ENCODE peak calls at places on chromosomes 6 and 20, in seven cellular contexts. E, A, P, S, R, Q and C are unnamed samples.

GRCh38 chr20:53834044-53834442 is 236.4 kb downstream of the BCAS1 start:
- DNase-seq in P (no peak), R (no peak), A (no peak), S (peak), E (no peak), Q (no peak), C (no peak)

GRCh38 chr20:49865559-49865958 is 49.8 kb downstream of the SPATA2 start:
- DNase-seq in S (no peak), A (no peak), P (no peak), Q (peak), E (no peak), R (no peak), C (no peak)

GRCh38 chr6:143536866-143537691 is 25.6 kb upstream of the FUCA2 start:
- DNase-seq in P (peak), A (peak), R (peak), Q (no peak), E (peak), S (peak), C (peak)

GRCh38 chr20:61927193-61927825 is 138.4 kb downstream of the TAF4 start:
- DNase-seq in R (no peak), S (no peak), P (no peak), E (no peak), Q (no peak), A (no peak), C (no peak)

GRCh38 chr20:57432874-57433491 is 41.8 kb downstream of the RBM38 start:
- DNase-seq in P (peak), S (no peak), R (peak), E (no peak), A (peak), Q (no peak), C (peak)

GRCh38 chr20:62356948-62357667 is 10.0 kb downstream of the LAMA5 start:
- DNase-seq in A (peak), E (no peak), S (peak), R (no peak), Q (peak), P (no peak), C (no peak)

GRCh38 chr6:34056301-34056700 is 89.6 kb downstream of the GRM4 start:
- DNase-seq in E (no peak), A (peak), R (no peak), Q (peak), S (peak), P (no peak), C (peak)

GRCh38 chr20:33796263-33796906 is 14.8 kb upstream of the CHMP4B start:
- DNase-seq in E (no peak), S (peak), R (no peak), Q (no peak), A (no peak), P (no peak), C (no peak)

GRCh38 chr6:114284281-114284680 is 58.5 kb downstream of the HS3ST5 start:
- DNase-seq in Q (no peak), A (no peak), E (no peak), S (no peak), P (no peak), R (no peak), C (no peak)

GRCh38 chr6:16832027-16832688 is 70.9 kb upstream of the ATXN1 start:
- DNase-seq in A (no peak), E (no peak), P (no peak), R (no peak), Q (no peak), S (no peak), C (no peak)

GRCh38 chr6:34580707-34581560 is 24.8 kb upstream of the SPDEF start:
- DNase-seq in R (no peak), E (no peak), A (peak), Q (no peak), P (no peak), S (no peak), C (no peak)

GRCh38 chr6:3337521-3338350 is 79.0 kb downstream of the PSMG4 start:
- DNase-seq in R (no peak), A (no peak), P (no peak), Q (no peak), S (peak), E (peak), C (peak)

GRCh38 chr20:20076297-20077065 is 24.1 kb downstream of the CFAP61 start:
- DNase-seq in R (no peak), E (no peak), P (no peak), S (peak), Q (peak), A (no peak), C (no peak)

GRCh38 chr6:167116109-167116837 is 6.6 kb upstream of the CCR6 start:
- DNase-seq in S (no peak), R (no peak), E (no peak), Q (no peak), A (peak), P (no peak), C (no peak)

GRCh38 chr6:3382399-3383279 is 74.2 kb downstream of the SLC22A23 start:
- DNase-seq in P (no peak), R (no peak), Q (no peak), A (no peak), E (peak), S (peak), C (no peak)

GRCh38 chr20:63073051-63073737 is 66.4 kb upstream of the BHLHE23 start:
- DNase-seq in P (no peak), Q (no peak), E (no peak), S (no peak), A (no peak), R (no peak), C (no peak)

GRCh38 chr20:52419205-52419604 is 227.6 kb upstream of the ZFP64 start:
- DNase-seq in E (no peak), Q (no peak), R (no peak), A (no peak), S (no peak), P (no peak), C (no peak)

GRCh38 chr6:26336355-26337198 is 28.4 kb upstream of the BTN3A2 start:
- DNase-seq in A (no peak), P (no peak), R (no peak), S (peak), E (no peak), Q (no peak), C (no peak)

GRCh38 chr20:24820345-24820744 is 128.7 kb upstream of the CST7 start:
- DNase-seq in S (no peak), R (no peak), P (no peak), A (no peak), Q (no peak), E (no peak), C (no peak)

GRCh38 chr6:3794092-3794491 is 42.6 kb upstream of the PXDC1 start:
- DNase-seq in Q (no peak), A (no peak), P (no peak), R (no peak), E (no peak), S (peak), C (peak)

GRCh38 chr6:3289664-3290055 is 30.9 kb downstream of the PSMG4 start:
- DNase-seq in P (no peak), E (no peak), A (peak), Q (no peak), S (no peak), R (no peak), C (no peak)

GRCh38 chr20:38304845-38305447 is 990 bp downstream of the BPI start:
- DNase-seq in A (no peak), S (peak), R (peak), P (no peak), E (peak), Q (no peak), C (peak)

GRCh38 chr20:198225-198624 is 8.7 kb upstream of the DEFB128 start:
- DNase-seq in P (no peak), R (no peak), Q (no peak), E (no peak), A (no peak), S (no peak), C (no peak)

GRCh38 chr6:161244725-161245124 is 29.1 kb downstream of the AGPAT4 start:
- DNase-seq in A (no peak), P (no peak), Q (no peak), S (no peak), R (no peak), E (no peak), C (no peak)

GRCh38 chr6:51562198-51562597 is 525.2 kb downstream of the PKHD1 start:
- DNase-seq in A (no peak), P (no peak), R (no peak), E (no peak), Q (no peak), S (no peak), C (peak)

GRCh38 chr6:97669191-97669651 is 386.2 kb upstream of the MMS22L start:
- DNase-seq in S (peak), E (no peak), Q (no peak), A (no peak), R (no peak), P (no peak), C (peak)

GRCh38 chr20:53963670-53964466 is 106.5 kb downstream of the BCAS1 start:
- DNase-seq in R (no peak), S (no peak), E (no peak), P (no peak), Q (no peak), A (no peak), C (no peak)

GRCh38 chr20:54154439-54154838 is 19.3 kb downstream of the CYP24A1 start:
- DNase-seq in P (no peak), E (no peak), Q (no peak), R (no peak), A (no peak), S (no peak), C (no peak)

GRCh38 chr6:7048859-7049258 is 58.9 kb upstream of the RREB1 start:
- DNase-seq in R (no peak), P (no peak), A (no peak), E (no peak), Q (no peak), S (no peak), C (no peak)

GRCh38 chr6:122778334-122778733 is 1.2 kb upstream of the FABP7 start:
- DNase-seq in A (no peak), S (no peak), R (no peak), Q (no peak), P (no peak), E (no peak), C (no peak)

GRCh38 chr6:141988954-141989705 is 143.6 kb upstream of the GJE1 start:
- DNase-seq in P (no peak), S (peak), R (peak), A (no peak), E (peak), Q (peak), C (peak)

GRCh38 chr6:33123732-33124524 is 48.1 kb downstream of the HLA-DPB1 start:
- DNase-seq in R (peak), P (no peak), Q (no peak), E (peak), S (peak), A (no peak), C (no peak)

GRCh38 chr6:159360306-159360705 is 191.1 kb downstream of the FNDC1 start:
- DNase-seq in A (no peak), S (no peak), E (no peak), Q (peak), P (no peak), R (no peak), C (no peak)